ENCODE peak calls at places on chromosomes 7 and 10, in four cellular contexts. One of them, this sample, is unnamed.

GRCh38 chr10:97810476-97810875 is 38.7 kb upstream of the SFRP5 start:
- DNase-seq in gastrocnemius medialis: no peak
- DNase-seq in upper lobe of right lung: no peak
- DNase-seq in body of pancreas: no peak
- DNase-seq in this sample: no peak

GRCh38 chr7:134365341-134366054 is 48.8 kb upstream of the SLC35B4 start:
- DNase-seq in gastrocnemius medialis: no peak
- DNase-seq in upper lobe of right lung: no peak
- DNase-seq in body of pancreas: no peak
- DNase-seq in this sample: peak; percentile 90

GRCh38 chr10:73211106-73211811 is 35.8 kb downstream of the DNAJC9 start:
- DNase-seq in gastrocnemius medialis: no peak
- DNase-seq in upper lobe of right lung: no peak
- DNase-seq in body of pancreas: no peak
- DNase-seq in this sample: no peak

GRCh38 chr7:24899905-24900304 is 80.1 kb downstream of the OSBPL3 start:
- DNase-seq in gastrocnemius medialis: no peak
- DNase-seq in upper lobe of right lung: no peak
- DNase-seq in body of pancreas: no peak
- DNase-seq in this sample: no peak

GRCh38 chr10:34078017-34078416 is 737.1 kb downstream of the PARD3 start:
- DNase-seq in gastrocnemius medialis: no peak
- DNase-seq in upper lobe of right lung: no peak
- DNase-seq in body of pancreas: no peak
- DNase-seq in this sample: no peak

GRCh38 chr10:69861251-69862240 is 59.8 kb downstream of the COL13A1 start:
- DNase-seq in gastrocnemius medialis: no peak
- DNase-seq in upper lobe of right lung: no peak
- DNase-seq in body of pancreas: peak; percentile 71
- DNase-seq in this sample: peak; percentile 90

GRCh38 chr10:58672855-58673254 is 160.2 kb downstream of the BICC1 start:
- DNase-seq in gastrocnemius medialis: no peak
- DNase-seq in upper lobe of right lung: no peak
- DNase-seq in body of pancreas: no peak
- DNase-seq in this sample: peak; percentile 44

GRCh38 chr7:55957190-55957589 is 5.5 kb downstream of the MRPS17 start:
- DNase-seq in gastrocnemius medialis: no peak
- DNase-seq in upper lobe of right lung: no peak
- DNase-seq in body of pancreas: no peak
- DNase-seq in this sample: no peak

GRCh38 chr7:137036768-137037167 is 168.3 kb downstream of the CHRM2 start:
- DNase-seq in gastrocnemius medialis: no peak
- DNase-seq in upper lobe of right lung: no peak
- DNase-seq in body of pancreas: no peak
- DNase-seq in this sample: no peak

DNA sequence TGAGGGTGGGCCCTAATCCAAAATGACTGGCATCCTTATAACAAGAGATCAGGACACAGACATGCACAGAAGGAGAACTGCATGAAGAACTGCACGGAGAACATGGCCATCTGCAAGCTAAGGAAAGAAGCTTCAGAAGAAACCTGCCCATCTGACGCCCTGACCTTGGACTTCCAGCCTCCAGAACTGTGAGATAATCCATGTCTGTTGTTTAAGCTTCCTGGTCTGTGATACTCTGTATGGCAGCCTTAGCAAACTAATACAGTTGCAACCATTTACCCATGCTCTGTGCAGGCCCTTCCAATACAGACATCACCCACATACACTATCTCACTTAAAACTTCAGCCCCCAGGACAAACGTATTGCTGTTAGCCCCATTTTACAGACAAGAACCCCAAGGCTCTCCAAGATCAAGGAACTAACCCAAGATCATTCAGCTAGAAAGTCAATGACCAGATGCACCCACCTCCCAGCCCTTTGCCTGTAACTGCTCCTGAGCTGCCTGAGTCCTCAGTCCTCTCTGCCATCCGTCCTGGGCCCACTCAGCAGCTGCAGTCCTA is 39.7 kb downstream of the DLG5 start:
- DNase-seq in gastrocnemius medialis: no peak
- DNase-seq in upper lobe of right lung: no peak
- DNase-seq in body of pancreas: no peak
- DNase-seq in this sample: no peak
- H3K27ac ChIP-seq in gastrocnemius medialis: peak overlapping the region; percentile 78
- H3K27ac ChIP-seq in upper lobe of right lung: no peak overlapping the region
- H3K27ac ChIP-seq in body of pancreas: peak overlapping the region; percentile 44
- H3K27ac ChIP-seq in this sample: no peak overlapping the region

DNA sequence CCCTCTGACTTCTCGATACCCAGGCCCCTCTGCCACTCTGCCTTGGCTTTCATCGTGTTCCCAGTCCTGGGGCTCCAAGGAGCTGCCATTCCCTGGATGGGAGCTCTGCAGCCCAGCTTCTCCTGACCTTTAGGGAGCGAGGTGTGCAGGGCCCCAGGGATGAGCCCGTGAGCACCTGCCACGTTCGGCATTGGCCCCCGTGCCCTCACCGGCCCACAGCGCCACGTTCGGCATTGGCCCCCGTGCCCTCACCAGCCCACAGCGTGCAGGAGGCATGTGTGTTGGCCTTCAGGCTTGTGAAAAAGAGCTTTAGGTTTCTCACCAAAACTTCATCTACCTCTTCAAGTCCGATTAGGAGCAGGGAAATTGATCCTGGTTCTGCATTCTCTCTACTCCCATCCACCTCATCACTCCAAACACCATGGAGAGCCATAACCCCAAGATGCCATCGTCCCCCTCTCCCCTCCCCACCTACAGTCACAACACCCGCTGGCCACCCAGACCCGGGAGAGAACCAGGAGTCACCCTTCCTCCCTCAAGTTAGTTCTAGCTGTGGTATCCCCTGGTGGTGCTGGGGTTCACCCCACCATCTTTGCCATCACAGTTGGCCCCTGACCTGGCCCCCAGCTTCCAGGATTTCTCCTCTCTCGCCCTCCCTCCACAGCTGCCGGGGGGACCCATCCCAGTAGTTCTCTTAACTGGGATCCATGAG is 119.4 kb upstream of the NPS start:
- DNase-seq in gastrocnemius medialis: no peak
- DNase-seq in upper lobe of right lung: peak; percentile 34
- DNase-seq in body of pancreas: no peak
- DNase-seq in this sample: no peak
- H3K4me3 ChIP-seq in gastrocnemius medialis: no peak overlapping the region
- H3K4me3 ChIP-seq in upper lobe of right lung: no peak overlapping the region
- H3K4me3 ChIP-seq in body of pancreas: no peak overlapping the region
- H3K4me3 ChIP-seq in this sample: no peak overlapping the region

DNA sequence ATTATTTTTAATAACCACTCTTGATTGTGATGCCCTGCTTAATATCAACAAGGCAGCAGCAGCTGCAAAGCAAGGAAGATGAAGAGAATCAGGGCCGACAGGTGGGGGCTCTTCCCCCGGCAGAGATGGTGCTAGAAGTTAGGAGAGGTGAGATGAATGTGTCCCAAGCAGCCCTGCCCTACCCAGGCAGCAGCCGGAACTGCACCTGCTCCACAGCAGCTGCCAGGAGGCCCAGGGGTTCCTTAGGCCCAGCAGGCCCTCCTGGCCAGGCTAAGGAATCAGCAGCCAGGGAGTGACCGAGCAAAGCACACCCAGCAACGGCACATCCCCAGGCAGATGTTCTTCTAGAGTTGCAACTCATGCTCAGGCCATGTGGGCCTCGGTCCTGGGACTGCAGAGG is 17.9 kb downstream of the AFAP1L2 start:
- DNase-seq in gastrocnemius medialis: no peak
- DNase-seq in upper lobe of right lung: no peak
- DNase-seq in body of pancreas: no peak
- DNase-seq in this sample: no peak
- TF ChIP-seq CTCF in gastrocnemius medialis: no peak
- TF ChIP-seq CTCF in upper lobe of right lung: no peak
- TF ChIP-seq CTCF in body of pancreas: no peak
- TF ChIP-seq CTCF in this sample: no peak

DNA sequence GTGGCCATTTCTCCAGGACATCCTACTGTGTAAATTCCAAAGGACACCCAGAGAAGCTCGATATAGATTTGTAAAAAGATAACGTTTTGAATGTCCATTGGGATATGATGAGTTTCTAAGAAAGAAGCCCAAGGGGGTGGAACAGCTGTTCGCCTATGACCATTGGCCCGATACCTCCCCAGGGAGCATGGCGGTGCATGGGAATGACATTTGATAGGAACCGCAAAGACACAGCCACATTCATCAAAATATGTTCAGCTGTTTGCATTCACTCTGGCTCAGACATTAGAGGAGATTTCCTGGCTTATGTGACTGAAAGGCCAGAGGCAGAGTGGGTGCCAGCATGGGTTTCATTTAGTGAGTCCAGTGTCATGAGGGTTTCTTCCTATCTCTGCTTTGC is 56.0 kb upstream of the BAIAP2L1 start:
- DNase-seq in gastrocnemius medialis: no peak
- DNase-seq in upper lobe of right lung: no peak
- DNase-seq in body of pancreas: no peak
- DNase-seq in this sample: no peak
- H3K27ac ChIP-seq in gastrocnemius medialis: no peak overlapping the region
- H3K27ac ChIP-seq in upper lobe of right lung: no peak overlapping the region
- H3K27ac ChIP-seq in body of pancreas: no peak overlapping the region
- H3K27ac ChIP-seq in this sample: no peak overlapping the region

GRCh38 chr10:49396666-49396999 is 744 bp upstream of the DRGX start:
- DNase-seq in gastrocnemius medialis: no peak
- DNase-seq in upper lobe of right lung: no peak
- DNase-seq in body of pancreas: no peak
- DNase-seq in this sample: no peak

GRCh38 chr10:49397036-49397999 is 1.4 kb upstream of the DRGX start:
- DNase-seq in gastrocnemius medialis: no peak
- DNase-seq in upper lobe of right lung: no peak
- DNase-seq in body of pancreas: no peak
- DNase-seq in this sample: no peak

GRCh38 chr10:49400365-49400764 is 4.5 kb upstream of the DRGX start:
- DNase-seq in gastrocnemius medialis: no peak
- DNase-seq in upper lobe of right lung: no peak
- DNase-seq in body of pancreas: no peak
- DNase-seq in this sample: no peak

GRCh38 chr10:49398986-49399385 is 3.1 kb upstream of the DRGX start:
- DNase-seq in gastrocnemius medialis: no peak
- DNase-seq in upper lobe of right lung: no peak
- DNase-seq in body of pancreas: no peak
- DNase-seq in this sample: no peak

GRCh38 chr10:49398000-49398861 is 2.3 kb upstream of the DRGX start:
- DNase-seq in gastrocnemius medialis: no peak
- DNase-seq in upper lobe of right lung: peak; percentile 84
- DNase-seq in body of pancreas: peak; percentile 45
- DNase-seq in this sample: peak; percentile 79
- H3K4me3 ChIP-seq in gastrocnemius medialis: peak overlapping the region; percentile 50
- H3K4me3 ChIP-seq in upper lobe of right lung: peak overlapping the region; percentile 16
- H3K4me3 ChIP-seq in body of pancreas: no peak overlapping the region
- H3K4me3 ChIP-seq in this sample: peak overlapping the region; percentile 9

DNA sequence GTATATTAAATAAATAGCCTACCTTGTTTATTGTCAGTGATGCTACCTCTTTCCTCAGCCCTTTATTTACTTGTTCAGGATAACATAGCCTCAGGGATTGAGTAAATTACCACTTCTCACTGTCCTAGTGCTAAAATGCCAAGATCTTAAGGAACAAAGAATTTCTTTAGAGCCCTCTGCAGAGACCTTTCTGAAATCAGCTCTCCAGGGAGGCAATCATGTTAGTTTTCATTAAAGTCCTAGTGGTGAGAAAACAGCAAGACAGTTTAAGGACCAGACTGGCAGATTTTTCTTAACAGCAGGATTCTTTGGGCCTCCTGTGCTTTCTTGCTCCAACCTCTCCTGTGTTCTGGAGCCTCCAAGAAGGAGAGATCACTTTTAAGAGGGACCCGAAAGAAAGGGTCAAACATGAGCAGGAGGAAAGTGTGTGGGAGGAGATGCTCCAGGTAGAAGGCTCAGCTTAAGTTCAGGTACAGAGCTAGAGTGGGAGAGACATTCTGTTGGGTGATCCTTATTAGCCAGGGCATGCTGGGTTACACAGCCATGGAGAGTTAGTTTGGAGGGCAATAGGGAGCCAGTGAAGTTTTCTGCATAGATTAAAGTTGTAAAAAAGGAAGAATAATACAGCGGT is 1.2 kb upstream of the PLCE1 start:
- DNase-seq in gastrocnemius medialis: no peak
- DNase-seq in upper lobe of right lung: no peak
- DNase-seq in body of pancreas: no peak
- DNase-seq in this sample: peak; percentile 45
- TF ChIP-seq CTCF in gastrocnemius medialis: no peak
- TF ChIP-seq CTCF in upper lobe of right lung: no peak
- TF ChIP-seq CTCF in body of pancreas: no peak
- TF ChIP-seq CTCF in this sample: peak; percentile 27

GRCh38 chr7:99579956-99580777 is 17.9 kb upstream of the TMEM225B start:
- DNase-seq in gastrocnemius medialis: no peak
- DNase-seq in upper lobe of right lung: peak; percentile 71
- DNase-seq in body of pancreas: peak; percentile 36
- DNase-seq in this sample: peak; percentile 35
- H3K27ac ChIP-seq in gastrocnemius medialis: peak overlapping the region; percentile 53
- H3K27ac ChIP-seq in upper lobe of right lung: peak overlapping the region; percentile 55
- H3K27ac ChIP-seq in body of pancreas: no peak overlapping the region
- H3K27ac ChIP-seq in this sample: peak overlapping the region; percentile 20